ENCODE peak calls at places on chromosomes 1 and 21, in seven cellular contexts. C is WTC11; H is dorsolateral prefrontal cortex; U is activated CD4-positive, alpha-beta T cell treated with anti-CD3 and anti-CD28 coated beads, Interleukin-2, amount 50 U/mL, for 1 hour; P is AG09319; D is vagina; X is fibroblast of pulmonary artery. S is an unnamed sample.

GRCh38 chr1:12141533-12141855 is 25.3 kb upstream of the TNFRSF1B start:
- DNase-seq in C (no peak), H (no peak), U (no peak), P (no peak), D (no peak), X (no peak), S (no peak)

GRCh38 chr1:156814571-156815260 is 1.9 kb downstream of the SH2D2A start:
- DNase-seq in C (no peak), H (no peak), U (peak; percentile 51), P (no peak), D (no peak), X (no peak), S (no peak)

GRCh38 chr1:233244183-233244582 is 51.3 kb downstream of the PCNX2 start:
- DNase-seq in C (no peak), H (no peak), U (no peak), P (peak; percentile 61), D (no peak), X (peak; percentile 30), S (peak; percentile 91)

GRCh38 chr1:157138220-157139124 is at the start of gene ETV3:
- DNase-seq in C (peak; percentile 86), H (peak; percentile 94), U (peak; percentile 82), P (peak; percentile 77), D (no peak), X (peak; percentile 95), S (peak; percentile 93)

GRCh38 chr1:39696448-39696847 is 5.2 kb upstream of the HPCAL4 start:
- DNase-seq in C (no peak), H (no peak), U (no peak), P (no peak), D (no peak), X (no peak), S (peak; percentile 99)

GRCh38 chr1:221165331-221166161 is 286.3 kb downstream of the HLX start:
- DNase-seq in C (no peak), H (no peak), U (no peak), P (no peak), D (no peak), X (peak; percentile 23), S (peak; percentile 89)

GRCh38 chr1:203743101-203743501 is 21.9 kb upstream of the LAX1 start:
- DNase-seq in C (no peak), H (peak; percentile 46), U (no peak), P (no peak), D (no peak), X (no peak), S (no peak)

GRCh38 chr21:15437873-15438272 is 291.9 kb upstream of the USP25 start:
- DNase-seq in C (no peak), H (no peak), U (no peak), P (no peak), D (no peak), X (peak; percentile 57), S (peak; percentile 94)

GRCh38 chr1:54284781-54285563 is 85.0 kb downstream of the MRPL37 start:
- DNase-seq in C (no peak), H (no peak), U (peak; percentile 23), P (no peak), D (no peak), X (no peak), S (no peak)

GRCh38 chr1:215114154-215114933 is 31.8 kb downstream of the KCNK2 start:
- DNase-seq in C (no peak), H (no peak), U (no peak), P (peak; percentile 42), D (no peak), X (peak; percentile 60), S (peak; percentile 39)

GRCh38 chr1:181469829-181470228 is 13.5 kb upstream of the CACNA1E start:
- DNase-seq in C (no peak), H (no peak), U (no peak), P (peak; percentile 8), D (no peak), X (peak; percentile 77), S (peak; percentile 87)

GRCh38 chr1:245205396-245205795 is 50.6 kb downstream of the KIF26B start:
- DNase-seq in C (no peak), H (no peak), U (no peak), P (no peak), D (no peak), X (no peak), S (peak; percentile 41)

GRCh38 chr1:920008-920407 is 3.7 kb upstream of the SAMD11 start:
- DNase-seq in C (no peak), H (no peak), U (no peak), P (no peak), D (no peak), X (no peak), S (no peak)

GRCh38 chr1:117612517-117613248 is 6.8 kb downstream of the TENT5C start:
- DNase-seq in C (no peak), H (no peak), U (no peak), P (peak; percentile 24), D (no peak), X (no peak), S (peak; percentile 92)

GRCh38 chr1:6960291-6960758 is 175.1 kb downstream of the CAMTA1 start:
- DNase-seq in C (no peak), H (no peak), U (no peak), P (peak; percentile 70), D (no peak), X (no peak), S (no peak)

GRCh38 chr1:183841950-183842816 is 37.3 kb downstream of the RGL1 start:
- DNase-seq in C (no peak), H (no peak), U (peak; percentile 4), P (peak; percentile 90), D (no peak), X (peak; percentile 97), S (peak; percentile 95)

GRCh38 chr1:94713472-94714141 is 106.5 kb upstream of the SLC44A3 start:
- DNase-seq in C (peak; percentile 83), H (peak; percentile 9), U (no peak), P (peak; percentile 90), D (peak; percentile 99), X (peak; percentile 95), S (peak; percentile 98)

GRCh38 chr1:2136836-2137235 is 57.7 kb downstream of the FAAP20 start:
- DNase-seq in C (no peak), H (no peak), U (no peak), P (no peak), D (no peak), X (no peak), S (no peak)

GRCh38 chr1:24996983-24997893 is 67.2 kb upstream of the RUNX3 start:
- DNase-seq in C (no peak), H (no peak), U (no peak), P (no peak), D (no peak), X (no peak), S (no peak)

GRCh38 chr1:192702212-192702993 is 66.5 kb downstream of the RGS13 start:
- DNase-seq in C (no peak), H (no peak), U (no peak), P (peak; percentile 62), D (no peak), X (peak; percentile 67), S (peak; percentile 95)

GRCh38 chr1:169475806-169476205 is 9.9 kb downstream of the SLC19A2 start:
- DNase-seq in C (no peak), H (no peak), U (no peak), P (no peak), D (no peak), X (no peak), S (no peak)

GRCh38 chr1:181910905-181911304 is 150.6 kb downstream of the ZNF648 start:
- DNase-seq in C (no peak), H (no peak), U (no peak), P (no peak), D (no peak), X (no peak), S (no peak)

GRCh38 chr1:172393354-172393753 is 27.1 kb upstream of the C1orf105 start:
- DNase-seq in C (no peak), H (no peak), U (no peak), P (no peak), D (no peak), X (no peak), S (no peak)

GRCh38 chr1:205325334-205325884 is 3.9 kb upstream of the NUAK2 start:
- DNase-seq in C (peak; percentile 80), H (peak; percentile 76), U (peak; percentile 48), P (peak; percentile 44), D (no peak), X (peak; percentile 90), S (peak; percentile 76)

GRCh38 chr1:23483327-23484252 is at the start of gene ASAP3:
- DNase-seq in C (peak; percentile 76), H (no peak), U (peak; percentile 2), P (no peak), D (no peak), X (peak; percentile 63), S (peak; percentile 46)

GRCh38 chr1:216805233-216805632 is 82.0 kb upstream of the ESRRG start:
- DNase-seq in C (no peak), H (no peak), U (no peak), P (no peak), D (no peak), X (no peak), S (no peak)

GRCh38 chr1:221268295-221268694 is 389.1 kb downstream of the HLX start:
- DNase-seq in C (no peak), H (no peak), U (no peak), P (peak; percentile 61), D (no peak), X (peak; percentile 60), S (peak; percentile 76)

GRCh38 chr1:206526064-206526911 is 19.0 kb downstream of the RASSF5 start:
- DNase-seq in C (no peak), H (no peak), U (no peak), P (no peak), D (no peak), X (no peak), S (no peak)

GRCh38 chr1:44036409-44037111 is 5.3 kb upstream of the SLC6A9 start:
- DNase-seq in C (peak; percentile 80), H (peak; percentile 74), U (peak; percentile 67), P (no peak), D (no peak), X (peak; percentile 73), S (peak; percentile 36)

GRCh38 chr1:155272466-155273133 is 704 bp downstream of the CLK2 start:
- DNase-seq in C (no peak), H (no peak), U (no peak), P (no peak), D (no peak), X (peak; percentile 67), S (peak; percentile 75)

GRCh38 chr21:45876381-45877159 is 105.0 kb upstream of the COL6A1 start:
- DNase-seq in C (no peak), H (no peak), U (no peak), P (no peak), D (no peak), X (peak; percentile 28), S (no peak)

GRCh38 chr1:156868341-156868740 is 7.7 kb downstream of the NTRK1 start:
- DNase-seq in C (no peak), H (no peak), U (no peak), P (no peak), D (no peak), X (no peak), S (no peak)

GRCh38 chr1:234866007-234866866 is 256.3 kb upstream of the IRF2BP2 start:
- DNase-seq in C (no peak), H (no peak), U (no peak), P (no peak), D (peak; percentile 93), X (peak; percentile 88), S (peak; percentile 90)

GRCh38 chr1:1264868-1265272 is 8.8 kb downstream of the UBE2J2 start:
- DNase-seq in C (peak; percentile 69), H (no peak), U (no peak), P (peak; percentile 88), D (no peak), X (peak; percentile 93), S (peak; percentile 87)

GRCh38 chr1:111707906-111708305 is 31.3 kb downstream of the INKA2 start:
- DNase-seq in C (no peak), H (no peak), U (no peak), P (peak; percentile 25), D (no peak), X (peak; percentile 35), S (peak; percentile 72)

GRCh38 chr1:40257313-40257687 is 736 bp upstream of the ZMPSTE24 start:
- DNase-seq in C (no peak), H (no peak), U (no peak), P (no peak), D (no peak), X (no peak), S (no peak)

GRCh38 chr1:237562247-237562823 is 328.4 kb downstream of the ZP4 start:
- DNase-seq in C (no peak), H (no peak), U (no peak), P (peak; percentile 11), D (no peak), X (peak; percentile 78), S (peak; percentile 64)

GRCh38 chr21:41758550-41758949 is 8.3 kb downstream of the RIPK4 start:
- DNase-seq in C (no peak), H (no peak), U (no peak), P (no peak), D (no peak), X (no peak), S (no peak)

S was measured in amniotic epithelial cell.